ENCODE peak calls at places on chromosomes 13 and 19, in nine cellular contexts. One of them, this sample, is unnamed. For H3K4me1, the result is how much of the 10 kb centered on the place peaks cover.

GRCh38 chr19:35555301-35556005 is 8.0 kb downstream of the ATP4A start:
- DNase-seq in transverse colon: no peak
- DNase-seq in IMR-90: peak
- DNase-seq in spleen: peak
- DNase-seq in A549: peak
- DNase-seq in stomach: no peak
- DNase-seq in ovary: no peak
- DNase-seq in testis: no peak
- DNase-seq in breast epithelium: no peak
- DNase-seq in this sample: no peak

GRCh38 chr19:1453525-1454371 is 3.8 kb downstream of the APC2 start:
- DNase-seq in transverse colon: no peak
- DNase-seq in IMR-90: no peak
- DNase-seq in spleen: no peak
- DNase-seq in A549: no peak
- DNase-seq in stomach: no peak
- DNase-seq in ovary: no peak
- DNase-seq in testis: peak
- DNase-seq in breast epithelium: no peak
- DNase-seq in this sample: peak

GRCh38 chr13:37448072-37448471 is 150.5 kb downstream of the POSTN start:
- DNase-seq in transverse colon: no peak
- DNase-seq in IMR-90: peak
- DNase-seq in spleen: no peak
- DNase-seq in A549: no peak
- DNase-seq in stomach: no peak
- DNase-seq in ovary: no peak
- DNase-seq in testis: no peak
- DNase-seq in breast epithelium: no peak
- DNase-seq in this sample: no peak

GRCh38 chr13:39196957-39197644 is 158.8 kb downstream of the NHLRC3 start:
- DNase-seq in transverse colon: no peak
- DNase-seq in IMR-90: no peak
- DNase-seq in spleen: no peak
- DNase-seq in A549: no peak
- DNase-seq in stomach: no peak
- DNase-seq in ovary: no peak
- DNase-seq in testis: no peak
- DNase-seq in breast epithelium: no peak
- DNase-seq in this sample: no peak

GRCh38 chr13:41533676-41534075 is 76.3 kb downstream of the RGCC start:
- DNase-seq in transverse colon: no peak
- DNase-seq in IMR-90: no peak
- DNase-seq in spleen: no peak
- DNase-seq in A549: no peak
- DNase-seq in stomach: no peak
- DNase-seq in ovary: no peak
- DNase-seq in testis: no peak
- DNase-seq in breast epithelium: no peak
- DNase-seq in this sample: no peak

GRCh38 chr19:32022044-32022945 is 323.1 kb upstream of the ZNF507 start:
- DNase-seq in transverse colon: no peak
- DNase-seq in IMR-90: no peak
- DNase-seq in spleen: no peak
- DNase-seq in A549: no peak
- DNase-seq in stomach: no peak
- DNase-seq in ovary: no peak
- DNase-seq in testis: no peak
- DNase-seq in breast epithelium: no peak
- DNase-seq in this sample: no peak

GRCh38 chr19:8138201-8138600 is 11.2 kb downstream of the FBN3 start:
- DNase-seq in transverse colon: no peak
- DNase-seq in IMR-90: no peak
- DNase-seq in spleen: no peak
- DNase-seq in A549: no peak
- DNase-seq in stomach: no peak
- DNase-seq in ovary: no peak
- DNase-seq in testis: no peak
- DNase-seq in breast epithelium: no peak
- DNase-seq in this sample: no peak

GRCh38 chr13:99989376-99990044 is 7.9 kb downstream of the ZIC2 start:
- DNase-seq in transverse colon: no peak
- DNase-seq in IMR-90: no peak
- DNase-seq in spleen: no peak
- DNase-seq in A549: no peak
- DNase-seq in stomach: no peak
- DNase-seq in ovary: no peak
- DNase-seq in testis: no peak
- DNase-seq in breast epithelium: no peak
- DNase-seq in this sample: no peak

GRCh38 chr13:113854238-113855011 is 9.5 kb downstream of the GAS6 start:
- DNase-seq in transverse colon: no peak
- DNase-seq in IMR-90: peak
- DNase-seq in spleen: peak
- DNase-seq in A549: no peak
- DNase-seq in stomach: no peak
- DNase-seq in ovary: peak
- DNase-seq in testis: peak
- DNase-seq in breast epithelium: peak
- DNase-seq in this sample: no peak

GRCh38 chr13:45295536-45295935 is 45.4 kb downstream of the TPT1 start:
- DNase-seq in transverse colon: no peak
- DNase-seq in IMR-90: peak
- DNase-seq in spleen: no peak
- DNase-seq in A549: no peak
- DNase-seq in stomach: no peak
- DNase-seq in ovary: no peak
- DNase-seq in testis: peak
- DNase-seq in breast epithelium: no peak
- DNase-seq in this sample: peak

GRCh38 chr19:43779820-43780219 is 953 bp downstream of the KCNN4 start:
- DNase-seq in transverse colon: no peak
- DNase-seq in IMR-90: no peak
- DNase-seq in spleen: no peak
- DNase-seq in A549: peak
- DNase-seq in stomach: no peak
- DNase-seq in ovary: no peak
- DNase-seq in testis: no peak
- DNase-seq in breast epithelium: no peak
- DNase-seq in this sample: no peak

GRCh38 chr19:52584686-52585085 is 14.6 kb downstream of the ZNF701 start:
- DNase-seq in transverse colon: no peak
- DNase-seq in IMR-90: no peak
- DNase-seq in spleen: no peak
- DNase-seq in A549: no peak
- DNase-seq in stomach: no peak
- DNase-seq in ovary: no peak
- DNase-seq in testis: peak
- DNase-seq in breast epithelium: no peak
- DNase-seq in this sample: peak

GRCh38 chr19:52590728-52591127 is 20.6 kb downstream of the ZNF701 start:
- DNase-seq in transverse colon: no peak
- DNase-seq in IMR-90: no peak
- DNase-seq in spleen: no peak
- DNase-seq in A549: no peak
- DNase-seq in stomach: no peak
- DNase-seq in ovary: no peak
- DNase-seq in testis: no peak
- DNase-seq in breast epithelium: no peak
- DNase-seq in this sample: peak

GRCh38 chr19:52585604-52586003 is 15.5 kb downstream of the ZNF701 start:
- DNase-seq in transverse colon: no peak
- DNase-seq in IMR-90: no peak
- DNase-seq in spleen: no peak
- DNase-seq in A549: no peak
- DNase-seq in stomach: no peak
- DNase-seq in ovary: no peak
- DNase-seq in testis: no peak
- DNase-seq in breast epithelium: no peak
- DNase-seq in this sample: no peak

GRCh38 chr19:52585101-52585500 is 15.0 kb downstream of the ZNF701 start:
- DNase-seq in transverse colon: no peak
- DNase-seq in IMR-90: no peak
- DNase-seq in spleen: no peak
- DNase-seq in A549: no peak
- DNase-seq in stomach: no peak
- DNase-seq in ovary: peak
- DNase-seq in testis: no peak
- DNase-seq in breast epithelium: no peak
- DNase-seq in this sample: no peak
- TF ChIP-seq POLR2A in transverse colon: no peak
- TF ChIP-seq POLR2A in IMR-90: no peak
- TF ChIP-seq POLR2A in spleen: no peak
- TF ChIP-seq POLR2A in A549: no peak
- TF ChIP-seq POLR2A in stomach: no peak
- TF ChIP-seq POLR2A in ovary: no peak
- TF ChIP-seq POLR2A in testis: no peak
- TF ChIP-seq POLR2A in breast epithelium: no peak
- TF ChIP-seq POLR2A in this sample: no peak

GRCh38 chr19:39386557-39386956 is 4.3 kb downstream of the PAF1 start:
- DNase-seq in transverse colon: no peak
- DNase-seq in IMR-90: no peak
- DNase-seq in spleen: no peak
- DNase-seq in A549: no peak
- DNase-seq in stomach: no peak
- DNase-seq in ovary: no peak
- DNase-seq in testis: no peak
- DNase-seq in breast epithelium: no peak
- DNase-seq in this sample: no peak

GRCh38 chr19:39382991-39383828 is 7.7 kb downstream of the PAF1 start:
- DNase-seq in transverse colon: no peak
- DNase-seq in IMR-90: no peak
- DNase-seq in spleen: no peak
- DNase-seq in A549: no peak
- DNase-seq in stomach: no peak
- DNase-seq in ovary: no peak
- DNase-seq in testis: no peak
- DNase-seq in breast epithelium: no peak
- DNase-seq in this sample: no peak

GRCh38 chr19:39388657-39389056 is 2.2 kb downstream of the PAF1 start:
- DNase-seq in transverse colon: no peak
- DNase-seq in IMR-90: no peak
- DNase-seq in spleen: no peak
- DNase-seq in A549: no peak
- DNase-seq in stomach: no peak
- DNase-seq in ovary: no peak
- DNase-seq in testis: no peak
- DNase-seq in breast epithelium: no peak
- DNase-seq in this sample: no peak

GRCh38 chr19:39384839-39385568 is 5.9 kb downstream of the PAF1 start:
- DNase-seq in transverse colon: no peak
- DNase-seq in IMR-90: no peak
- DNase-seq in spleen: no peak
- DNase-seq in A549: no peak
- DNase-seq in stomach: no peak
- DNase-seq in ovary: no peak
- DNase-seq in testis: no peak
- DNase-seq in breast epithelium: no peak
- DNase-seq in this sample: no peak

GRCh38 chr19:39385629-39386411 is 5.1 kb downstream of the PAF1 start:
- DNase-seq in transverse colon: no peak
- DNase-seq in IMR-90: no peak
- DNase-seq in spleen: no peak
- DNase-seq in A549: no peak
- DNase-seq in stomach: no peak
- DNase-seq in ovary: no peak
- DNase-seq in testis: no peak
- DNase-seq in breast epithelium: no peak
- DNase-seq in this sample: no peak
- H3K4me1 ChIP-seq in transverse colon: under half
- H3K4me1 ChIP-seq in IMR-90: under half
- H3K4me1 ChIP-seq in spleen: under half
- H3K4me1 ChIP-seq in A549: under half
- H3K4me1 ChIP-seq in stomach: under half
- H3K4me1 ChIP-seq in ovary: under half
- H3K4me1 ChIP-seq in testis: under half
- H3K4me1 ChIP-seq in breast epithelium: under half
- H3K4me1 ChIP-seq in this sample: under half

DNA sequence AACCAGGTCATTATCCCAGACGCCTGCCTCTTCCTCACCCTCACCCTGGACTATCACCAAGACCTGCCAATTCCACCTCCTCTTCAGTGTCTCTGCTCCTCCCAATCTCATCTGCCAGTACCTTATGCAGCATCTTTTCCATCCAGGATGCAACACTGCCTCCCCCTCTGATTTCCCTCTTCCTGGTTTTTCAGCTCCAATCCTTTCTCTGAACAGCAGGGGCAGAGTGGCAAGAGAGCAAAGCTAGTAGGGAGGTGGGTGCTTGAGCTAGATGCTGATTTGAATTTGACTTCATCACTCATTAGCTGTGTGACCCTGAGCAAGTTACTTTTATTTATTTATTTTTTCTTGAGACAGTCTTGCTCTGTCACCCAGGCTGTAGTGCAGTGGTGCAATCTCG is 25.6 kb upstream of the CABP5 start:
- DNase-seq in transverse colon: no peak
- DNase-seq in IMR-90: no peak
- DNase-seq in spleen: no peak
- DNase-seq in A549: peak
- DNase-seq in stomach: no peak
- DNase-seq in ovary: no peak
- DNase-seq in testis: no peak
- DNase-seq in breast epithelium: no peak
- DNase-seq in this sample: no peak
- TF ChIP-seq CTCF in transverse colon: no peak
- TF ChIP-seq CTCF in IMR-90: no peak
- TF ChIP-seq CTCF in spleen: no peak
- TF ChIP-seq CTCF in A549: no peak
- TF ChIP-seq CTCF in stomach: no peak
- TF ChIP-seq CTCF in ovary: no peak
- TF ChIP-seq CTCF in testis: no peak
- TF ChIP-seq CTCF in breast epithelium: no peak
- TF ChIP-seq CTCF in this sample: no peak

GRCh38 chr19:13149628-13150186 is 468 bp downstream of the STX10 start:
- DNase-seq in transverse colon: peak
- DNase-seq in IMR-90: no peak
- DNase-seq in spleen: peak
- DNase-seq in A549: no peak
- DNase-seq in stomach: peak
- DNase-seq in ovary: peak
- DNase-seq in testis: peak
- DNase-seq in breast epithelium: no peak
- DNase-seq in this sample: peak
- TF ChIP-seq POLR2A in transverse colon: no peak
- TF ChIP-seq POLR2A in IMR-90: no peak
- TF ChIP-seq POLR2A in spleen: no peak
- TF ChIP-seq POLR2A in A549: no peak
- TF ChIP-seq POLR2A in stomach: no peak
- TF ChIP-seq POLR2A in ovary: no peak
- TF ChIP-seq POLR2A in testis: no peak
- TF ChIP-seq POLR2A in breast epithelium: no peak
- TF ChIP-seq POLR2A in this sample: no peak